ENCODE peak calls at places on chromosomes 13 and 19, in six cellular contexts. One of them, this sample, is unnamed.

GRCh38 chr13:41694902-41695301 is 237.6 kb downstream of the RGCC start:
- DNase-seq in HS-5: peak; percentile 72
- DNase-seq in NCI-H82: no peak
- DNase-seq in AG10803: peak; percentile 95
- DNase-seq in naive thymus-derived CD4-positive, alpha-beta T cell: no peak
- DNase-seq in body of pancreas: peak; percentile 50
- DNase-seq in this sample: peak; percentile 97

GRCh38 chr13:50843256-50844043 is at the start of gene DLEU7:
- DNase-seq in HS-5: no peak
- DNase-seq in NCI-H82: no peak
- DNase-seq in body of pancreas: no peak
- DNase-seq in naive thymus-derived CD4-positive, alpha-beta T cell: no peak
- DNase-seq in AG10803: no peak
- DNase-seq in this sample: no peak

GRCh38 chr19:42857544-42857867 is 22.0 kb downstream of the PSG1 start:
- DNase-seq in NCI-H82: no peak
- DNase-seq in naive thymus-derived CD4-positive, alpha-beta T cell: no peak
- DNase-seq in HS-5: no peak
- DNase-seq in body of pancreas: no peak
- DNase-seq in AG10803: no peak
- DNase-seq in this sample: no peak

GRCh38 chr13:78680611-78681010 is 21.7 kb upstream of the OBI1 start:
- DNase-seq in HS-5: no peak
- DNase-seq in AG10803: no peak
- DNase-seq in body of pancreas: no peak
- DNase-seq in naive thymus-derived CD4-positive, alpha-beta T cell: no peak
- DNase-seq in NCI-H82: no peak
- DNase-seq in this sample: no peak

GRCh38 chr13:76854894-76855293 is 31.3 kb downstream of the KCTD12 start:
- DNase-seq in naive thymus-derived CD4-positive, alpha-beta T cell: no peak
- DNase-seq in AG10803: peak; percentile 67
- DNase-seq in HS-5: no peak
- DNase-seq in body of pancreas: no peak
- DNase-seq in NCI-H82: peak; percentile 25
- DNase-seq in this sample: peak; percentile 63

GRCh38 chr19:29285878-29286277 is 72.9 kb upstream of the UQCRFS1 start:
- DNase-seq in naive thymus-derived CD4-positive, alpha-beta T cell: no peak
- DNase-seq in AG10803: no peak
- DNase-seq in NCI-H82: peak; percentile 48
- DNase-seq in HS-5: no peak
- DNase-seq in body of pancreas: no peak
- DNase-seq in this sample: no peak

GRCh38 chr13:29859971-29860370 is 9.6 kb upstream of the UBL3 start:
- DNase-seq in NCI-H82: no peak
- DNase-seq in AG10803: peak; percentile 83
- DNase-seq in body of pancreas: no peak
- DNase-seq in HS-5: peak; percentile 65
- DNase-seq in naive thymus-derived CD4-positive, alpha-beta T cell: no peak
- DNase-seq in this sample: peak; percentile 76

GRCh38 chr19:31913103-31913710 is 432.2 kb upstream of the ZNF507 start:
- DNase-seq in AG10803: no peak
- DNase-seq in HS-5: no peak
- DNase-seq in naive thymus-derived CD4-positive, alpha-beta T cell: no peak
- DNase-seq in NCI-H82: peak; percentile 39
- DNase-seq in body of pancreas: no peak
- DNase-seq in this sample: no peak

GRCh38 chr19:50203281-50204080 is at the start of gene MYH14:
- DNase-seq in NCI-H82: peak; percentile 38
- DNase-seq in AG10803: peak; percentile 5
- DNase-seq in naive thymus-derived CD4-positive, alpha-beta T cell: no peak
- DNase-seq in HS-5: no peak
- DNase-seq in body of pancreas: peak; percentile 98
- DNase-seq in this sample: peak; percentile 3

GRCh38 chr19:17829855-17830566 is 8.7 kb upstream of the INSL3 start:
- DNase-seq in AG10803: peak; percentile 15
- DNase-seq in NCI-H82: peak; percentile 95
- DNase-seq in body of pancreas: peak; percentile 40
- DNase-seq in HS-5: no peak
- DNase-seq in naive thymus-derived CD4-positive, alpha-beta T cell: no peak
- DNase-seq in this sample: no peak

GRCh38 chr13:100330662-100331061 is 241.8 kb downstream of the PCCA start:
- DNase-seq in HS-5: no peak
- DNase-seq in NCI-H82: no peak
- DNase-seq in AG10803: no peak
- DNase-seq in naive thymus-derived CD4-positive, alpha-beta T cell: no peak
- DNase-seq in body of pancreas: no peak
- DNase-seq in this sample: peak; percentile 38

GRCh38 chr13:73893833-73894232 is 240.4 kb downstream of the KLF12 start:
- DNase-seq in body of pancreas: no peak
- DNase-seq in NCI-H82: no peak
- DNase-seq in naive thymus-derived CD4-positive, alpha-beta T cell: no peak
- DNase-seq in AG10803: no peak
- DNase-seq in HS-5: no peak
- DNase-seq in this sample: no peak

GRCh38 chr19:35295792-35296462 is 4.0 kb downstream of the MAG start:
- DNase-seq in naive thymus-derived CD4-positive, alpha-beta T cell: peak; percentile 27
- DNase-seq in AG10803: no peak
- DNase-seq in body of pancreas: no peak
- DNase-seq in HS-5: no peak
- DNase-seq in NCI-H82: peak; percentile 10
- DNase-seq in this sample: no peak

GRCh38 chr19:5484398-5485285 is 29.4 kb downstream of the ZNRF4 start:
- DNase-seq in AG10803: no peak
- DNase-seq in NCI-H82: peak; percentile 17
- DNase-seq in body of pancreas: peak; percentile 62
- DNase-seq in naive thymus-derived CD4-positive, alpha-beta T cell: no peak
- DNase-seq in HS-5: no peak
- DNase-seq in this sample: peak; percentile 34

GRCh38 chr19:40284251-40284500 is 969 bp downstream of the AKT2 start:
- DNase-seq in HS-5: no peak
- DNase-seq in naive thymus-derived CD4-positive, alpha-beta T cell: no peak
- DNase-seq in NCI-H82: no peak
- DNase-seq in AG10803: no peak
- DNase-seq in body of pancreas: no peak
- DNase-seq in this sample: no peak

GRCh38 chr13:41453620-41454019 is 3.7 kb upstream of the RGCC start:
- DNase-seq in naive thymus-derived CD4-positive, alpha-beta T cell: no peak
- DNase-seq in NCI-H82: no peak
- DNase-seq in HS-5: no peak
- DNase-seq in body of pancreas: no peak
- DNase-seq in AG10803: no peak
- DNase-seq in this sample: no peak

GRCh38 chr13:73138276-73138950 is 79.6 kb downstream of the KLF5 start:
- DNase-seq in naive thymus-derived CD4-positive, alpha-beta T cell: no peak
- DNase-seq in NCI-H82: no peak
- DNase-seq in AG10803: peak; percentile 62
- DNase-seq in HS-5: peak; percentile 18
- DNase-seq in body of pancreas: peak; percentile 45
- DNase-seq in this sample: peak; percentile 59

GRCh38 chr13:41294914-41295313 is 16.2 kb upstream of the NAA16 start:
- DNase-seq in body of pancreas: no peak
- DNase-seq in naive thymus-derived CD4-positive, alpha-beta T cell: no peak
- DNase-seq in HS-5: no peak
- DNase-seq in NCI-H82: no peak
- DNase-seq in AG10803: no peak
- DNase-seq in this sample: no peak

GRCh38 chr19:10402441-10403038 is 802 bp downstream of the CDC37 start:
- DNase-seq in naive thymus-derived CD4-positive, alpha-beta T cell: no peak
- DNase-seq in NCI-H82: peak; percentile 53
- DNase-seq in body of pancreas: peak; percentile 28
- DNase-seq in HS-5: peak; percentile 30
- DNase-seq in AG10803: no peak
- DNase-seq in this sample: peak; percentile 70

GRCh38 chr19:4149518-4150288 is 3.7 kb upstream of the CREB3L3 start:
- DNase-seq in AG10803: no peak
- DNase-seq in NCI-H82: no peak
- DNase-seq in HS-5: no peak
- DNase-seq in naive thymus-derived CD4-positive, alpha-beta T cell: no peak
- DNase-seq in body of pancreas: no peak
- DNase-seq in this sample: no peak

GRCh38 chr19:34350161-34350561 is 14.8 kb upstream of the GPI start:
- DNase-seq in naive thymus-derived CD4-positive, alpha-beta T cell: peak; percentile 90
- DNase-seq in body of pancreas: no peak
- DNase-seq in AG10803: peak; percentile 39
- DNase-seq in HS-5: no peak
- DNase-seq in NCI-H82: no peak
- DNase-seq in this sample: no peak

GRCh38 chr19:47227347-47228167 is 3.4 kb downstream of the BBC3 start:
- DNase-seq in body of pancreas: peak; percentile 88
- DNase-seq in HS-5: peak; percentile 88
- DNase-seq in NCI-H82: peak; percentile 74
- DNase-seq in AG10803: peak; percentile 97
- DNase-seq in naive thymus-derived CD4-positive, alpha-beta T cell: no peak
- DNase-seq in this sample: peak; percentile 94

GRCh38 chr19:5953680-5954213 is 24.2 kb downstream of the RANBP3 start:
- DNase-seq in AG10803: peak; percentile 79
- DNase-seq in naive thymus-derived CD4-positive, alpha-beta T cell: peak; percentile 32
- DNase-seq in HS-5: no peak
- DNase-seq in NCI-H82: no peak
- DNase-seq in body of pancreas: no peak
- DNase-seq in this sample: no peak

GRCh38 chr19:46904114-46905060 is 43.6 kb downstream of the ARHGAP35 start:
- DNase-seq in naive thymus-derived CD4-positive, alpha-beta T cell: no peak
- DNase-seq in HS-5: no peak
- DNase-seq in body of pancreas: peak; percentile 27
- DNase-seq in AG10803: peak; percentile 95
- DNase-seq in NCI-H82: no peak
- DNase-seq in this sample: peak; percentile 72

GRCh38 chr13:54709546-54709945 is 1680.9 kb downstream of the OLFM4 start:
- DNase-seq in body of pancreas: no peak
- DNase-seq in HS-5: no peak
- DNase-seq in NCI-H82: no peak
- DNase-seq in naive thymus-derived CD4-positive, alpha-beta T cell: no peak
- DNase-seq in AG10803: no peak
- DNase-seq in this sample: no peak

GRCh38 chr19:14544977-14545715 is 15.8 kb downstream of the TECR start:
- DNase-seq in AG10803: peak; percentile 33
- DNase-seq in naive thymus-derived CD4-positive, alpha-beta T cell: no peak
- DNase-seq in body of pancreas: peak; percentile 72
- DNase-seq in HS-5: no peak
- DNase-seq in NCI-H82: no peak
- DNase-seq in this sample: no peak

GRCh38 chr19:10289836-10290438 is at the start of gene ICAM5:
- DNase-seq in body of pancreas: no peak
- DNase-seq in NCI-H82: peak; percentile 84
- DNase-seq in HS-5: no peak
- DNase-seq in naive thymus-derived CD4-positive, alpha-beta T cell: no peak
- DNase-seq in AG10803: no peak
- DNase-seq in this sample: peak; percentile 65

GRCh38 chr13:50428183-50428877 is 413.1 kb downstream of the KCNRG start:
- DNase-seq in AG10803: no peak
- DNase-seq in body of pancreas: no peak
- DNase-seq in NCI-H82: no peak
- DNase-seq in naive thymus-derived CD4-positive, alpha-beta T cell: no peak
- DNase-seq in HS-5: no peak
- DNase-seq in this sample: no peak

GRCh38 chr13:41827507-41828213 is 133.2 kb downstream of the VWA8 start:
- DNase-seq in naive thymus-derived CD4-positive, alpha-beta T cell: no peak
- DNase-seq in body of pancreas: no peak
- DNase-seq in AG10803: peak; percentile 92
- DNase-seq in HS-5: peak; percentile 64
- DNase-seq in NCI-H82: no peak
- DNase-seq in this sample: peak; percentile 93

GRCh38 chr13:79549355-79550106 is 68.6 kb downstream of the NDFIP2 start:
- DNase-seq in AG10803: peak; percentile 21
- DNase-seq in naive thymus-derived CD4-positive, alpha-beta T cell: no peak
- DNase-seq in NCI-H82: no peak
- DNase-seq in HS-5: no peak
- DNase-seq in body of pancreas: no peak
- DNase-seq in this sample: peak; percentile 43

GRCh38 chr13:113151745-113152707 is 6.4 kb upstream of the PROZ start:
- DNase-seq in naive thymus-derived CD4-positive, alpha-beta T cell: no peak
- DNase-seq in HS-5: no peak
- DNase-seq in AG10803: peak; percentile 71
- DNase-seq in body of pancreas: no peak
- DNase-seq in NCI-H82: peak; percentile 25
- DNase-seq in this sample: peak; percentile 43

GRCh38 chr19:35307990-35308389 is 16.0 kb downstream of the MAG start:
- DNase-seq in AG10803: no peak
- DNase-seq in naive thymus-derived CD4-positive, alpha-beta T cell: no peak
- DNase-seq in body of pancreas: no peak
- DNase-seq in HS-5: no peak
- DNase-seq in NCI-H82: no peak
- DNase-seq in this sample: no peak

GRCh38 chr19:44401108-44401786 is at the start of gene ZNF285:
- DNase-seq in body of pancreas: peak; percentile 87
- DNase-seq in HS-5: peak; percentile 86
- DNase-seq in naive thymus-derived CD4-positive, alpha-beta T cell: peak; percentile 67
- DNase-seq in NCI-H82: no peak
- DNase-seq in AG10803: peak; percentile 97
- DNase-seq in this sample: peak; percentile 99

GRCh38 chr13:56869671-56870070 is 271.0 kb upstream of the PRR20A start:
- DNase-seq in body of pancreas: no peak
- DNase-seq in HS-5: no peak
- DNase-seq in NCI-H82: no peak
- DNase-seq in AG10803: no peak
- DNase-seq in naive thymus-derived CD4-positive, alpha-beta T cell: no peak
- DNase-seq in this sample: no peak

GRCh38 chr13:111048387-111048786 is 66.7 kb upstream of the ARHGEF7 start:
- DNase-seq in NCI-H82: no peak
- DNase-seq in HS-5: no peak
- DNase-seq in body of pancreas: no peak
- DNase-seq in naive thymus-derived CD4-positive, alpha-beta T cell: no peak
- DNase-seq in AG10803: no peak
- DNase-seq in this sample: no peak

GRCh38 chr13:111123221-111123620 is 8.1 kb downstream of the ARHGEF7 start:
- DNase-seq in AG10803: no peak
- DNase-seq in NCI-H82: no peak
- DNase-seq in body of pancreas: no peak
- DNase-seq in HS-5: no peak
- DNase-seq in naive thymus-derived CD4-positive, alpha-beta T cell: no peak
- DNase-seq in this sample: no peak

GRCh38 chr13:107838592-107839161 is 376.7 kb downstream of the LIG4 start:
- DNase-seq in NCI-H82: peak; percentile 37
- DNase-seq in AG10803: no peak
- DNase-seq in HS-5: no peak
- DNase-seq in naive thymus-derived CD4-positive, alpha-beta T cell: no peak
- DNase-seq in body of pancreas: no peak
- DNase-seq in this sample: no peak

GRCh38 chr13:90455861-90456260 is 891.6 kb upstream of the MIR17HG start:
- DNase-seq in HS-5: no peak
- DNase-seq in body of pancreas: no peak
- DNase-seq in AG10803: no peak
- DNase-seq in NCI-H82: no peak
- DNase-seq in naive thymus-derived CD4-positive, alpha-beta T cell: no peak
- DNase-seq in this sample: no peak

GRCh38 chr19:1155352-1156304 is 18.4 kb downstream of the SBNO2 start:
- DNase-seq in body of pancreas: no peak
- DNase-seq in NCI-H82: no peak
- DNase-seq in HS-5: no peak
- DNase-seq in naive thymus-derived CD4-positive, alpha-beta T cell: no peak
- DNase-seq in AG10803: peak; percentile 38
- DNase-seq in this sample: no peak

GRCh38 chr13:53191091-53191490 is 162.5 kb downstream of the OLFM4 start:
- DNase-seq in body of pancreas: no peak
- DNase-seq in NCI-H82: peak; percentile 55
- DNase-seq in naive thymus-derived CD4-positive, alpha-beta T cell: no peak
- DNase-seq in HS-5: peak; percentile 33
- DNase-seq in AG10803: peak; percentile 32
- DNase-seq in this sample: no peak

This sample was measured in adipocyte.